ENCODE peak calls at places on chromosomes 12 and 14, in four cellular contexts. One of them, this sample, is unnamed. For H3K9me3, the result is how much of the 10 kb centered on the place peaks cover.

GRCh38 chr12:62260733-62261683 is 804 bp downstream of the USP15 start:
- DNase-seq in gastrocnemius medialis: peak
- DNase-seq in prostate gland: peak
- DNase-seq in A549: peak
- DNase-seq in this sample: peak

GRCh38 chr14:43587183-43587582 is 919.9 kb downstream of the FSCB start:
- DNase-seq in gastrocnemius medialis: no peak
- DNase-seq in A549: no peak
- DNase-seq in prostate gland: no peak
- DNase-seq in this sample: no peak

GRCh38 chr12:128250091-128250490 is 16.9 kb upstream of the TMEM132C start:
- DNase-seq in gastrocnemius medialis: no peak
- DNase-seq in prostate gland: no peak
- DNase-seq in A549: no peak
- DNase-seq in this sample: no peak

GRCh38 chr14:55599250-55599879 is 19.4 kb downstream of the KTN1 start:
- DNase-seq in prostate gland: no peak
- DNase-seq in gastrocnemius medialis: no peak
- DNase-seq in A549: no peak
- DNase-seq in this sample: peak

GRCh38 chr14:65622703-65623102 is 210.2 kb downstream of the FUT8 start:
- DNase-seq in A549: no peak
- DNase-seq in prostate gland: no peak
- DNase-seq in gastrocnemius medialis: no peak
- DNase-seq in this sample: no peak

GRCh38 chr14:38405851-38406630 is 150.1 kb upstream of the CLEC14A start:
- DNase-seq in prostate gland: no peak
- DNase-seq in gastrocnemius medialis: no peak
- DNase-seq in A549: no peak
- DNase-seq in this sample: no peak

GRCh38 chr12:44874981-44875416 is 1.1 kb downstream of the NELL2 start:
- DNase-seq in A549: no peak
- DNase-seq in prostate gland: no peak
- DNase-seq in gastrocnemius medialis: no peak
- DNase-seq in this sample: peak

GRCh38 chr14:68860771-68861170 is 67.9 kb upstream of the ZFP36L1 start:
- DNase-seq in A549: no peak
- DNase-seq in prostate gland: no peak
- DNase-seq in gastrocnemius medialis: no peak
- DNase-seq in this sample: no peak

GRCh38 chr12:11901687-11902524 is 168.8 kb upstream of the BCL2L14 start:
- DNase-seq in gastrocnemius medialis: no peak
- DNase-seq in A549: no peak
- DNase-seq in prostate gland: no peak
- DNase-seq in this sample: no peak

GRCh38 chr12:46456356-46457334 is 84.1 kb upstream of the SLC38A2 start:
- DNase-seq in A549: no peak
- DNase-seq in gastrocnemius medialis: no peak
- DNase-seq in prostate gland: no peak
- DNase-seq in this sample: no peak

GRCh38 chr14:101322223-101322622 is 239.1 kb upstream of the DIO3 start:
- DNase-seq in prostate gland: no peak
- DNase-seq in gastrocnemius medialis: no peak
- DNase-seq in A549: no peak
- DNase-seq in this sample: no peak

GRCh38 chr12:10331642-10332239 is 24.1 kb downstream of the KLRD1 start:
- DNase-seq in prostate gland: peak
- DNase-seq in A549: peak
- DNase-seq in gastrocnemius medialis: no peak
- DNase-seq in this sample: no peak

GRCh38 chr12:108768591-108769500 is 37.5 kb upstream of the CORO1C start:
- DNase-seq in gastrocnemius medialis: no peak
- DNase-seq in A549: peak
- DNase-seq in prostate gland: no peak
- DNase-seq in this sample: peak

GRCh38 chr14:34935552-34935951 is 47.2 kb upstream of the SRP54 start:
- DNase-seq in gastrocnemius medialis: no peak
- DNase-seq in prostate gland: no peak
- DNase-seq in A549: no peak
- DNase-seq in this sample: no peak

GRCh38 chr12:12686472-12686871 is 9.5 kb downstream of the GPR19 start:
- DNase-seq in A549: no peak
- DNase-seq in prostate gland: no peak
- DNase-seq in gastrocnemius medialis: no peak
- DNase-seq in this sample: no peak

GRCh38 chr12:26863515-26863914 is 30.5 kb upstream of the ITPR2 start:
- DNase-seq in prostate gland: no peak
- DNase-seq in gastrocnemius medialis: no peak
- DNase-seq in A549: no peak
- DNase-seq in this sample: no peak

GRCh38 chr12:86774841-86775386 is 518.7 kb upstream of the MGAT4C start:
- DNase-seq in prostate gland: no peak
- DNase-seq in gastrocnemius medialis: no peak
- DNase-seq in A549: no peak
- DNase-seq in this sample: no peak

GRCh38 chr12:114834621-114835020 is 150.6 kb upstream of the TBX3 start:
- DNase-seq in prostate gland: no peak
- DNase-seq in A549: no peak
- DNase-seq in gastrocnemius medialis: no peak
- DNase-seq in this sample: no peak

GRCh38 chr12:6090786-6091185 is 33.7 kb downstream of the VWF start:
- DNase-seq in gastrocnemius medialis: no peak
- DNase-seq in A549: no peak
- DNase-seq in prostate gland: no peak
- DNase-seq in this sample: no peak

GRCh38 chr14:63996016-63996415 is 143.2 kb downstream of the SYNE2 start:
- DNase-seq in A549: no peak
- DNase-seq in prostate gland: no peak
- DNase-seq in gastrocnemius medialis: no peak
- DNase-seq in this sample: no peak

GRCh38 chr14:63991833-63992232 is 139.0 kb downstream of the SYNE2 start:
- DNase-seq in gastrocnemius medialis: no peak
- DNase-seq in A549: no peak
- DNase-seq in prostate gland: no peak
- DNase-seq in this sample: no peak

GRCh38 chr14:63992858-63993257 is 140.1 kb downstream of the SYNE2 start:
- DNase-seq in prostate gland: peak
- DNase-seq in gastrocnemius medialis: no peak
- DNase-seq in A549: no peak
- DNase-seq in this sample: no peak

GRCh38 chr14:63995285-63995684 is 142.5 kb downstream of the SYNE2 start:
- DNase-seq in A549: no peak
- DNase-seq in gastrocnemius medialis: no peak
- DNase-seq in prostate gland: no peak
- DNase-seq in this sample: no peak

GRCh38 chr14:63993992-63994391 is 141.2 kb downstream of the SYNE2 start:
- DNase-seq in gastrocnemius medialis: no peak
- DNase-seq in prostate gland: no peak
- DNase-seq in A549: no peak
- DNase-seq in this sample: no peak
- TF ChIP-seq CTCF in gastrocnemius medialis: no peak
- TF ChIP-seq CTCF in prostate gland: no peak
- TF ChIP-seq CTCF in A549: peak
- TF ChIP-seq CTCF in this sample: no peak

DNA sequence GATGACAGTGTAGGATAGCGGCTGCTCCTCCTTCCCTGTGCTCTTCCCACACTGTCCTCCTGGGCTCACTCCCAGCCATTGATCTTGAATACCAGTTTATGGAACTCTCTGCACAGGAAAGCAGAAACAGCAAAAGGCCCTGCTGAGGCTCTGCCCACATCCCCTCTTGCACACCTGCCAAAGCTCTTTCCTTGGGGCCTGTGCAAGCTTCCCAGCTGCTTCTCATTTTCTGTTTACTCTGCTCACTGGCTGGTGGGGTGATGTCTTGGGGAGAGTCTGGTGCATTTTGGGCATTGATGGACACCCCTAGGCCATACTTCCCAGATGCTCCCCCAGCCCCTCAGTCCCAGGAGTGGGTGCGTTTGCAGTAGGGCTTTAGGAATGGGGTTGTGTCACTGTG is 361.8 kb downstream of the TMEM121 start:
- DNase-seq in prostate gland: no peak
- DNase-seq in gastrocnemius medialis: no peak
- DNase-seq in A549: no peak
- DNase-seq in this sample: peak
- H3K9me3 ChIP-seq in prostate gland: under half
- H3K9me3 ChIP-seq in gastrocnemius medialis: under half
- H3K9me3 ChIP-seq in A549: under half
- H3K9me3 ChIP-seq in this sample: under half

GRCh38 chr12:56299308-56299852 is 750 bp downstream of the CS start:
- DNase-seq in gastrocnemius medialis: no peak
- DNase-seq in A549: no peak
- DNase-seq in prostate gland: peak
- DNase-seq in this sample: no peak
- TF ChIP-seq POLR2A in gastrocnemius medialis: no peak
- TF ChIP-seq POLR2A in A549: no peak
- TF ChIP-seq POLR2A in prostate gland: no peak
- TF ChIP-seq POLR2A in this sample: no peak

DNA sequence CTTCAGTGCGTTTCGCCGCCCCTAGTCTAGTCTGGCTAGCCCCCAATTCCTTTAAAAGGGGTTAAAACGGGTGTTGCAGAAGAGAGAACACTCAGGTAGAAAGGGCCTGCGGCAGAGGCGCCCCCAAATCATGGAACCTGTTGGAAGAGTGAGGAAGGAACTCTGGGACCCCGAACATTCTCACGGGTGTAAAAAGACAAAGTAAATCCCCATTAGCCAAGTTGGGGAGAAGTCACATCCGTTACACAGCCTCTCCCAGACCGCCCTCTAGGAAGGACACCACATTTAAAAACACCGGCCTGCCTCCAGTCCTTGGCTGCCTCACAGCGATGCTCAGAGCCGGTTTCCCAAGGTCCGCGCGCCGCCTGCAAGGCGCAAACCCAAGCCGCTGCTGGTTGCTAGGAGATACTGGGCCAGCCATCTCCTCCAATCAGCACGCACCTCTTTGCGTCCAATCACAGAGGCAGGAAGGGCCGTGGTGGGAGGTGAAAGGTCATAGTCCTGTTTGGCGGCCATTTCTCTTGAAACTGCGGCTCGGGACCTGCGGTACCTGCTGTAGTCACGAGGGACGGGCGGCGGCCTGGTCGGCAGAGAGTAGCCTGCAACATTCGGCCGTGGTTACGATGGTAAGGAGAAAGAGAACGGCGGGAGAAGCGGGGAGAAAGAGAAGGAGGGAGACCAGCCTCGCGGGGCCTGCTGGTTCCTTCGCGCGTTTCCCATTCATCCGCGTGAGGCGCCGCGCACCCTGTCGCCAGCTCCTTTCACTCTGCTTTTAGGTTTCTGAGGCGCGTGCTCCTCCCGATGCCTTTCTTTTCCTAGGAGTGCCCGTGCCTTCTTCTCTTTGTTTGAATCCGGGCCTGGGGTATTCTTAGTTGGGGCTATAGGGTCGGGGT is at the start of gene SNRPF:
- DNase-seq in prostate gland: peak
- DNase-seq in gastrocnemius medialis: peak
- DNase-seq in A549: peak
- DNase-seq in this sample: peak
- TF ChIP-seq CTCF in prostate gland: no peak
- TF ChIP-seq CTCF in gastrocnemius medialis: peak
- TF ChIP-seq CTCF in A549: no peak
- TF ChIP-seq CTCF in this sample: no peak

GRCh38 chr14:104366931-104367810 is 212.4 kb upstream of the C14orf180 start:
- DNase-seq in prostate gland: no peak
- DNase-seq in A549: no peak
- DNase-seq in gastrocnemius medialis: no peak
- DNase-seq in this sample: no peak

GRCh38 chr14:104370256-104370870 is 209.2 kb upstream of the C14orf180 start:
- DNase-seq in gastrocnemius medialis: no peak
- DNase-seq in prostate gland: peak
- DNase-seq in A549: peak
- DNase-seq in this sample: peak

GRCh38 chr14:104369208-104369607 is 210.4 kb upstream of the C14orf180 start:
- DNase-seq in gastrocnemius medialis: no peak
- DNase-seq in A549: no peak
- DNase-seq in prostate gland: no peak
- DNase-seq in this sample: no peak

GRCh38 chr14:104368751-104369100 is 210.8 kb upstream of the C14orf180 start:
- DNase-seq in prostate gland: no peak
- DNase-seq in gastrocnemius medialis: no peak
- DNase-seq in A549: no peak
- DNase-seq in this sample: no peak

GRCh38 chr14:104367811-104368750 is 211.5 kb upstream of the C14orf180 start:
- DNase-seq in A549: no peak
- DNase-seq in gastrocnemius medialis: no peak
- DNase-seq in prostate gland: no peak
- DNase-seq in this sample: no peak
- H3K9me3 ChIP-seq in A549: under half
- H3K9me3 ChIP-seq in gastrocnemius medialis: under half
- H3K9me3 ChIP-seq in prostate gland: under half
- H3K9me3 ChIP-seq in this sample: under half

DNA sequence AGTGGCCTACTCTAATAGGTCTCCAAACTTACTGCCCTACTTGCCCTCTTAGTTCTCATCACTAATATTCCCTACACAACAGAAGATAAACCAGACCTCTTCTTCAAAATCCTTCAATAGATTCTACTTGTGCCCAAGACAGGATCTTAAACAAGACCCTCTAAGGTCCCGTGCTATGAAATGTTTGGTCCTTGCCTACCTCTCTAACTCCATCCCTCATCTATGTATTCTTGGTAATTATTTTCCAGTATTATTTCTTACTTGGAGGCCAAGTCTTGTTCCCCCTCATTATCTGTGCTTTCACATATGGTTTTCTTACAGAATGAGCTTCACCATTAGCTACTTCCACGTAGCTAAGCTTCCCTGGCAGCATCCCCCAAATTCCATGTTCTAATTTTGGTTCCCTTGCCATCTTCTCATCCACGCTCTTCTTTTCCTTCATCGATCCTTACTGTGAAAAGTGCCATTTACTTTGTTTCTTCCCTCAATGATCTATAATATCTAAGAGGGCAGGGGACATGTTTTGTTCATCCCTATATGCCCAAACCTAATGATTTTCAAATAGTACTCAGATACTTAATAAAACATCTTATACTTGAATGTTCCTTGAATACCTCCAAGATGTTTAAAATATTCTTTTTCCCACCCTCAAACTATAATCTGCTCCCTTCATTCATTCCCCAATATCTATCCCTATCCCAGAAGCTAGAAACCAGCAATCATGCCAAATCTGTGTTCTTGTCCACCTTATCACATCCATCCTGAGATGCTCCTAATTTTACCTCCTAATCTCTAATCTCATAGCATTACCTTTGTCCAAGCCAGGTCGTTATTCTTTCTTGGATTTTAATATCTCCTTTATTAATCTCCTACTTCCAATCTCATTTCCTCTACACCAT is 10.1 kb downstream of the HNRNPC start:
- DNase-seq in prostate gland: no peak
- DNase-seq in A549: no peak
- DNase-seq in gastrocnemius medialis: no peak
- DNase-seq in this sample: no peak
- TF ChIP-seq POLR2A in prostate gland: no peak
- TF ChIP-seq POLR2A in A549: no peak
- TF ChIP-seq POLR2A in gastrocnemius medialis: no peak
- TF ChIP-seq POLR2A in this sample: no peak

GRCh38 chr14:96039633-96040311 is 610 bp downstream of the C14orf132 start:
- DNase-seq in gastrocnemius medialis: no peak
- DNase-seq in prostate gland: no peak
- DNase-seq in A549: peak
- DNase-seq in this sample: peak
- TF ChIP-seq CTCF in gastrocnemius medialis: no peak
- TF ChIP-seq CTCF in prostate gland: no peak
- TF ChIP-seq CTCF in A549: peak
- TF ChIP-seq CTCF in this sample: no peak

This sample was measured in right lobe of liver.